ENCODE peak calls at places on chromosomes 1 and 21, in six cellular contexts. One of them, this sample, is unnamed.

GRCh38 chr1:68346192-68346808 is 103.5 kb downstream of the RPE65 start:
- DNase-seq in upper lobe of left lung: no peak
- DNase-seq in right lobe of liver: no peak
- DNase-seq in A549: peak; percentile 5
- DNase-seq in ovary: no peak
- DNase-seq in transverse colon: no peak
- DNase-seq in this sample: no peak

GRCh38 chr1:118949317-118949716 is 38.8 kb downstream of the TBX15 start:
- DNase-seq in right lobe of liver: no peak
- DNase-seq in ovary: no peak
- DNase-seq in A549: no peak
- DNase-seq in transverse colon: no peak
- DNase-seq in upper lobe of left lung: peak; percentile 22
- DNase-seq in this sample: peak; percentile 87

GRCh38 chr1:209743145-209743482 is 12.7 kb upstream of the TRAF3IP3 start:
- DNase-seq in A549: no peak
- DNase-seq in upper lobe of left lung: no peak
- DNase-seq in ovary: peak; percentile 46
- DNase-seq in right lobe of liver: peak; percentile 77
- DNase-seq in transverse colon: no peak
- DNase-seq in this sample: no peak

GRCh38 chr1:31742462-31743212 is 21.5 kb downstream of the ADGRB2 start:
- DNase-seq in ovary: no peak
- DNase-seq in right lobe of liver: no peak
- DNase-seq in upper lobe of left lung: no peak
- DNase-seq in transverse colon: no peak
- DNase-seq in A549: no peak
- DNase-seq in this sample: no peak

GRCh38 chr1:158177705-158178450 is 2.8 kb upstream of the CD1D start:
- DNase-seq in transverse colon: peak; percentile 94
- DNase-seq in right lobe of liver: peak; percentile 99
- DNase-seq in A549: peak; percentile 47
- DNase-seq in upper lobe of left lung: peak; percentile 95
- DNase-seq in ovary: peak; percentile 66
- DNase-seq in this sample: peak; percentile 85

GRCh38 chr1:117642963-117643362 is 37.1 kb downstream of the TENT5C start:
- DNase-seq in A549: no peak
- DNase-seq in upper lobe of left lung: no peak
- DNase-seq in ovary: no peak
- DNase-seq in right lobe of liver: no peak
- DNase-seq in transverse colon: peak; percentile 10
- DNase-seq in this sample: no peak

GRCh38 chr1:34127006-34128000 is 37.7 kb downstream of the CSMD2 start:
- DNase-seq in upper lobe of left lung: no peak
- DNase-seq in ovary: no peak
- DNase-seq in right lobe of liver: no peak
- DNase-seq in transverse colon: no peak
- DNase-seq in A549: no peak
- DNase-seq in this sample: no peak

GRCh38 chr1:6491076-6491449 is 404 bp downstream of the PLEKHG5 start:
- DNase-seq in A549: no peak
- DNase-seq in transverse colon: no peak
- DNase-seq in upper lobe of left lung: no peak
- DNase-seq in ovary: no peak
- DNase-seq in right lobe of liver: no peak
- DNase-seq in this sample: no peak

DNA sequence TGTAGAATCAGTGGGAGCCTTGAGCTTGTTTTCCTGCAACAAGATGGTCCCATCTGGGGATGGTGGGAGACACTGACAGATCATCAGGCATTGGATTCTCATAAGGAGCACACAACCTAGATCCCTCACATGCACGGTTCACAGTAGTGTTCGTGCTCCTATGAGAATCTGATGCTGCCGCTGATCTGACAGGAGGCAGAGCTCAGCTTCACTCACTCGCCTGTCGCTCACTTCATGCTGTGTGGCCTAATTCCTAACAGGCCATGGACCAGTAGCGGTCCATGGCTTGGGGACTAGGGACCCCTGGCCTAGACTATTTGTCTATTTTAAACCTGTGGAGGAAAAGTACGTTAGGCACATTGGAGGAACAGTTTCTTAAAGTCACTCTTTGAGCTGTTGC is 140.0 kb downstream of the EDEM3 start:
- DNase-seq in transverse colon: no peak
- DNase-seq in right lobe of liver: no peak
- DNase-seq in upper lobe of left lung: no peak
- DNase-seq in ovary: no peak
- DNase-seq in A549: no peak
- DNase-seq in this sample: no peak
- TF ChIP-seq POLR2A in transverse colon: no peak
- TF ChIP-seq POLR2A in right lobe of liver: no peak
- TF ChIP-seq POLR2A in upper lobe of left lung: no peak
- TF ChIP-seq POLR2A in ovary: no peak
- TF ChIP-seq POLR2A in A549: no peak
- TF ChIP-seq POLR2A in this sample: no peak

GRCh38 chr21:36945496-36946138 is 20.9 kb downstream of the HLCS start:
- DNase-seq in ovary: no peak
- DNase-seq in right lobe of liver: no peak
- DNase-seq in upper lobe of left lung: no peak
- DNase-seq in A549: no peak
- DNase-seq in transverse colon: no peak
- DNase-seq in this sample: no peak
- H3K4me1 ChIP-seq in ovary: no peaks in the 10 kb centered on the region
- H3K4me1 ChIP-seq in right lobe of liver: no peaks in the 10 kb centered on the region
- H3K4me1 ChIP-seq in upper lobe of left lung: no peaks in the 10 kb centered on the region
- H3K4me1 ChIP-seq in A549: no peaks in the 10 kb centered on the region
- H3K4me1 ChIP-seq in transverse colon: no peaks in the 10 kb centered on the region
- H3K4me1 ChIP-seq in this sample: no peaks in the 10 kb centered on the region

DNA sequence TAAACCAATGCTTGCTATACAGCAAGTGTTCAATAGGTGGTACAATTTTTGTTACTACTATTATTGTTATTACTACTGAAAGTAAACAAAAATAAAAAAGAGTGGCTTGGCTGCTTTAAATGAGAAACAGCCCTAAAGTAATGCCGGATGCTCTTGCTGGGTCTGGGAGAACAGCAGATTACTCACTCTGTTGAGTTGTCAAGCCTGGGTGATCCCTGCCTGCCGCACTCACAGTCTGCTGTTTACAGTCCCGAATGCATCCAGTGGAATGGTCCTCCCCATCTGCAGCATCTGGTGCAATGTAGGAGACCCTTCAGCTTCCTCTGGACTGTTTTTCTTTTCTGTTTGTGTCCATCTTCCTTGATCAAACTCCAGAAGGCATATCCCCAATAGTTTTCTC is 102.7 kb upstream of the IVNS1ABP start:
- DNase-seq in upper lobe of left lung: no peak
- DNase-seq in transverse colon: no peak
- DNase-seq in right lobe of liver: no peak
- DNase-seq in ovary: no peak
- DNase-seq in A549: no peak
- DNase-seq in this sample: no peak
- TF ChIP-seq POLR2A in upper lobe of left lung: no peak
- TF ChIP-seq POLR2A in transverse colon: no peak
- TF ChIP-seq POLR2A in right lobe of liver: no peak
- TF ChIP-seq POLR2A in ovary: no peak
- TF ChIP-seq POLR2A in A549: no peak
- TF ChIP-seq POLR2A in this sample: no peak

DNA sequence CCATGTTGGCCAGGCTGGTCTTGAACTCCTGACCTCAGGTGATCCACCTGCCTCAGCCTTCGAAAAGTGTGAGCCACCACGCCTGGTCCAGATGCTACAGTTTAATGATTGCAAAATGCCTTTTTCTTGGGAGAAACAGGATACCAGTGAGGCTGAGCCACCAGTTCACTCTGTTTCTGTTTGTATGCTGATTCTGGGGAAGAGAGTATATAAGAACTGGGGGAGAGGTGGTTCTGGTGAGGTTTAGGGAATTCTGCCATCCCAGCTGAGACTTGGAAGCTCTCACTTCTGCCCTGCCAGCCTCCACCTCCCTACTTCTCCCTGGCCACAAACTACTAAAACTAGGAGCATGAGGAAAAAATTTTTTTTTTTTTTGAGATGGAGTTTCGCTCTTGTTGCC is 8.1 kb upstream of the PMF1 start:
- DNase-seq in transverse colon: no peak
- DNase-seq in ovary: no peak
- DNase-seq in right lobe of liver: no peak
- DNase-seq in upper lobe of left lung: no peak
- DNase-seq in A549: no peak
- DNase-seq in this sample: no peak
- H3K4me1 ChIP-seq in transverse colon: no peaks in the 10 kb centered on the region
- H3K4me1 ChIP-seq in ovary: no peaks in the 10 kb centered on the region
- H3K4me1 ChIP-seq in right lobe of liver: peaks cover 8% of the 10 kb centered on the region
- H3K4me1 ChIP-seq in upper lobe of left lung: peaks cover 6% of the 10 kb centered on the region
- H3K4me1 ChIP-seq in A549: peaks cover 6% of the 10 kb centered on the region
- H3K4me1 ChIP-seq in this sample: no peaks in the 10 kb centered on the region

GRCh38 chr1:24915819-24916602 is 14.1 kb downstream of the RUNX3 start:
- DNase-seq in right lobe of liver: no peak
- DNase-seq in A549: no peak
- DNase-seq in transverse colon: no peak
- DNase-seq in upper lobe of left lung: no peak
- DNase-seq in ovary: no peak
- DNase-seq in this sample: no peak
- TF ChIP-seq POLR2A in right lobe of liver: no peak
- TF ChIP-seq POLR2A in A549: no peak
- TF ChIP-seq POLR2A in transverse colon: no peak
- TF ChIP-seq POLR2A in upper lobe of left lung: no peak
- TF ChIP-seq POLR2A in ovary: no peak
- TF ChIP-seq POLR2A in this sample: no peak